ENCODE peak calls at places on chromosomes 3 and 15, in six cellular contexts. F, Y, U, Q, A and L are unnamed samples.

GRCh38 chr15:68829068-68829467 is 8.4 kb upstream of the ANP32A start:
- DNase-seq in A (peak; percentile 38), F (no peak), U (no peak), Q (no peak), Y (no peak), L (peak; percentile 28)

GRCh38 chr15:32688151-32688639 is 29.6 kb upstream of the GREM1 start:
- DNase-seq in A (no peak), Y (no peak), U (no peak), Q (no peak), F (peak; percentile 41), L (no peak)

GRCh38 chr3:197593046-197593380 is 37.2 kb upstream of the BDH1 start:
- DNase-seq in U (no peak), A (no peak), Q (no peak), Y (no peak), F (no peak), L (no peak)

GRCh38 chr3:8651418-8652322 is 7.1 kb upstream of the SSUH2 start:
- DNase-seq in F (no peak), Y (no peak), Q (no peak), U (no peak), A (no peak), L (no peak)

GRCh38 chr15:70195808-70196304 is 98.1 kb upstream of the TLE3 start:
- DNase-seq in A (peak; percentile 91), Q (no peak), U (no peak), F (peak; percentile 92), Y (no peak), L (peak; percentile 80)

GRCh38 chr15:46461416-46461815 is 826.6 kb downstream of the SQOR start:
- DNase-seq in F (no peak), A (peak; percentile 3), Q (no peak), Y (no peak), U (no peak), L (no peak)

GRCh38 chr3:172808969-172809546 is 58.5 kb downstream of the ECT2 start:
- DNase-seq in F (peak; percentile 61), U (no peak), Y (no peak), A (peak; percentile 66), Q (no peak), L (peak; percentile 87)

GRCh38 chr15:41011055-41011815 is 58.0 kb downstream of the CHAC1 start:
- DNase-seq in U (no peak), Y (no peak), Q (no peak), A (peak; percentile 50), F (peak; percentile 58), L (peak; percentile 47)

GRCh38 chr15:101168463-101168824 is 83.4 kb downstream of the CHSY1 start:
- DNase-seq in F (peak; percentile 65), A (no peak), Y (no peak), Q (no peak), U (no peak), L (no peak)

GRCh38 chr3:15427182-15427880 is at the start of the genes EAF1 and METTL6:
- DNase-seq in F (peak; percentile 74), U (peak; percentile 65), Q (no peak), Y (peak; percentile 79), A (peak; percentile 85), L (peak; percentile 81)

GRCh38 chr3:33786565-33787327 is 11.7 kb upstream of the PDCD6IP start:
- DNase-seq in F (no peak), A (no peak), Q (no peak), Y (no peak), U (no peak), L (peak; percentile 71)

GRCh38 chr3:54756330-54756731 is 171.5 kb downstream of the LRTM1 start:
- DNase-seq in F (peak; percentile 94), Q (no peak), U (no peak), A (peak; percentile 97), Y (no peak), L (no peak)

GRCh38 chr15:97881568-97881967 is 78.9 kb upstream of the ARRDC4 start:
- DNase-seq in U (no peak), Y (peak; percentile 38), Q (no peak), A (no peak), F (no peak), L (no peak)

GRCh38 chr15:101326462-101327146 is 31.6 kb upstream of the SNRPA1 start:
- DNase-seq in Y (no peak), Q (no peak), A (no peak), U (no peak), F (no peak), L (no peak)

GRCh38 chr3:53202331-53203015 is 41.5 kb downstream of the PRKCD start:
- DNase-seq in U (no peak), Q (no peak), F (no peak), A (no peak), Y (no peak), L (no peak)

GRCh38 chr3:17077614-17078013 is 192.9 kb downstream of the PLCL2 start:
- DNase-seq in U (no peak), Q (no peak), F (no peak), Y (no peak), A (no peak), L (no peak)
- H2AFZ ChIP-seq in U (no peak overlapping the region), Q (no peak overlapping the region), F (no peak overlapping the region), Y (no peak overlapping the region), A (no peak overlapping the region), L (no peak overlapping the region)

DNA sequence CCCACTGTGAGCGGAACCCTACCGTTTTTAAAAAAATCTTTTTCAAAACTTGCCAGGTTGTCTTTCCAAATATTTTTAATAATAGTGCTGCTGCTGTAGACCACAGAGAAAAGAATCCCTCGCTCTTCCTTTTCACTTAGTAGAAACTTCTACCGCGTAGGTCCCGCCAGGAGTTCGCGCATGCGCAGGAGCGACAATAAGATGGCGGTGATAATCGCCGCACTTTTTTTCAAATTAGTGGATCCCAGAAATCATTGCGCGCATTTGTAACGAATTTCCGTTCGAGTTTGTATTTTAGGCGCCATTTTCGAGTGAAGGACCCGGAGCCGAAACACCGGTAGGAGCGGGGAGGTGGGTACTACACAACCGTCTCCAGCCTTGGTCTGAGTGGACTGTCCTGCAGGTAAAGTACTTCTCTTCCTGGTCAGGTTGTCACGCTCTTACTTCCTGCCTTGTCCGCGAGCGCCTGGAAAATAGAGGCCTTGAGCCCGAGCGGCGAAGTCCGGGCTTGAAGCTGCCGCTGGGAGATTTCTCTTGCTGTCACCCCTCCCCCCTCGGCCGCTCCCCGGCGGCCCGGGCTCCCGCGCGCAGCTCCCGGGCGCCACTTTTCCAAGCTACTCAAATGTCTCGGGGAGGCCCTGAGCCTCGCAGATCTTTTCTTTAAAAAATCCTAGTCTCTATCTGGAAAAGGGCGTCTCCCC is at the start of gene SMC4:
- DNase-seq in A (peak; percentile 96), Q (peak; percentile 50), U (peak; percentile 93), Y (peak; percentile 75), F (peak; percentile 92), L (peak; percentile 99)
- H3K4ac ChIP-seq in A (peak within 1 kb of the TSS; percentile 97), Q (peak within 1 kb of the TSS; percentile 83), U (peak within 1 kb of the TSS; percentile 53), Y (peak within 1 kb of the TSS; percentile 17), F (peak within 1 kb of the TSS; percentile 84), L (peak within 1 kb of the TSS; percentile 91)

GRCh38 chr15:66672867-66673266 is 29.2 kb upstream of the SMAD6 start:
- DNase-seq in A (no peak), Q (no peak), U (no peak), F (no peak), Y (no peak), L (no peak)
- H3K18ac ChIP-seq in A (no peak overlapping the region), Q (peak overlapping the region; percentile 48), U (no peak overlapping the region), F (no peak overlapping the region), Y (peak overlapping the region; percentile 56), L (no peak overlapping the region)

GRCh38 chr3:135393159-135393558 is 572.4 kb upstream of the PPP2R3A start:
- DNase-seq in Y (no peak), F (no peak), U (no peak), A (no peak), Q (no peak), L (no peak)
- H2AFZ ChIP-seq in Y (no peak overlapping the region), F (no peak overlapping the region), U (no peak overlapping the region), A (no peak overlapping the region), Q (no peak overlapping the region), L (no peak overlapping the region)

GRCh38 chr3:194138098-194138474 is 2.1 kb downstream of the HES1 start:
- DNase-seq in Q (no peak), A (no peak), U (peak; percentile 42), F (no peak), Y (no peak), L (no peak)

GRCh38 chr3:194140520-194141414 is 4.8 kb downstream of the HES1 start:
- DNase-seq in U (peak; percentile 44), F (no peak), A (peak; percentile 90), Q (no peak), Y (peak; percentile 86), L (peak; percentile 83)

GRCh38 chr3:194138732-194139084 is 2.8 kb downstream of the HES1 start:
- DNase-seq in A (no peak), U (no peak), F (peak; percentile 56), Y (no peak), Q (no peak), L (no peak)

GRCh38 chr3:194139977-194140351 is 4.0 kb downstream of the HES1 start:
- DNase-seq in Y (no peak), U (no peak), A (peak; percentile 78), Q (no peak), F (peak; percentile 14), L (no peak)

DNA sequence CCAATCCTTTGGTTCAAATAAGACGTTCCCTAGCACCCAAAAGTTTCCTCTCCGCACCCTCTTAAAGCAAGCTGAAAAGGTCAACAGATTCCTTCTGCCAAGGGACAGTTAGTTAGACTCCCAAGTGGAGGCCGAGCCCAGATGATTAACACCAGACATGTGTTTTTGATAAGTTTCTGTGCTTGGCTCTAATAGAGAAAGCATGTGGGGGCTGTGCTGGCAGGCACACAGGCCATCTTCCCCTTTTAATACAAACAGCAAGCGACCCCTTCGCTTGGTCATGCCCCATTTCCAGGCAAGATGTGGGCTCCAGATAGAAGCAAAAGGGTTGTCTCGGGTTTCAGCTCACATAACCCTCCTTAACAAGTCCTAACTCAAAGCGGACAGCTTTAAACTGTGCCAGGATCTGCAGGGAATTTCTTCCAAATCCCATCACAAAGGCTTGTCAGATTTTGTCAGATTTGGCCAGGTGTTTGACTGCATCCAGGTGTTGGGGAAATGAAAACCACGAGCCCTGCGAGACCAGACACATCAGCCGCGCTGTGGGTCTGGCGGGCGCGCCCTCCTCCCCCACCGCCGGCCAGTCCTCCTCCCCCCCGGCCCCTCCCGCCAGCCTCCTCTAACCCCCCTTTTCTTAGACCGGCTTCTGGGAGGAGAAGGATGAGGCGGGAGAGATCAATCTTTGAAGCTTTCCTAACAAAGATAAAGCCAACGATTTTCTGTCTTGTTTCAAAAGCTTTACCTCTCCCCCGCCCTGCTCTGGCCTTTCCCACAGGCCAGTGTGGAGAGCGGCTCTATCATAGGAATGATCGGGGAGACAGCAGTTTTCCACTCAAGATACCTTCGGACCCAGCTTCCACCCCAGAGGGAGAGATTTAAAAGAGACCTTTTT is 3.4 kb downstream of the HES1 start:
- DNase-seq in A (peak; percentile 93), F (peak; percentile 76), U (peak; percentile 62), Q (no peak), Y (peak; percentile 65), L (peak; percentile 26)
- H3K4ac ChIP-seq in A (peak overlapping the region; percentile 56), F (peak overlapping the region; percentile 13), U (no peak overlapping the region), Q (peak overlapping the region; percentile 36), Y (no peak overlapping the region), L (peak overlapping the region; percentile 25)

GRCh38 chr15:39919740-39920509 is at the start of gene GPR176:
- DNase-seq in Y (peak; percentile 64), U (peak; percentile 49), Q (no peak), F (peak; percentile 84), A (peak; percentile 91), L (peak; percentile 63)
- H3K18ac ChIP-seq in Y (peak within 1 kb of the TSS; percentile 94), U (peak within 1 kb of the TSS; percentile 98), Q (peak within 1 kb of the TSS; percentile 95), F (peak within 1 kb of the TSS; percentile 85), A (peak within 1 kb of the TSS; percentile 91), L (peak within 1 kb of the TSS; percentile 2)

GRCh38 chr3:106114220-106114619 is 245.4 kb upstream of the CBLB start:
- DNase-seq in Y (no peak), F (peak; percentile 21), Q (no peak), U (no peak), A (peak; percentile 54), L (no peak)
- H2AFZ ChIP-seq in Y (no peak overlapping the region), F (no peak overlapping the region), Q (no peak overlapping the region), U (no peak overlapping the region), A (no peak overlapping the region), L (no peak overlapping the region)

GRCh38 chr3:152097770-152098169 is 171.0 kb upstream of the MBNL1 start:
- DNase-seq in A (peak; percentile 30), Q (no peak), U (no peak), Y (no peak), F (no peak), L (peak; percentile 44)
- H3K4ac ChIP-seq in A (no peak overlapping the region), Q (no peak overlapping the region), U (no peak overlapping the region), Y (no peak overlapping the region), F (no peak overlapping the region), L (no peak overlapping the region)